ENCODE peak calls at places on chromosomes 1 and 21, in eight cellular contexts. One of them, this sample, is unnamed.

GRCh38 chr1:20184997-20185833 is 681 bp upstream of the UBXN10 start:
- DNase-seq in left ventricle myocardium inferior: no peak
- DNase-seq in activated naive CD4-positive, alpha-beta T cell: peak; percentile 5
- DNase-seq in progenitor cell of endocrine pancreas: no peak
- DNase-seq in caudate nucleus: no peak
- DNase-seq in AG10803: no peak
- DNase-seq in NCI-H1105 treated with DMSO at 0.1 percent for 48 hours: no peak
- DNase-seq in B cell: no peak
- DNase-seq in this sample: no peak

GRCh38 chr1:6033986-6034749 is 11.5 kb upstream of the KCNAB2 start:
- DNase-seq in B cell: no peak
- DNase-seq in AG10803: no peak
- DNase-seq in NCI-H1105 treated with DMSO at 0.1 percent for 48 hours: peak; percentile 4
- DNase-seq in progenitor cell of endocrine pancreas: peak; percentile 61
- DNase-seq in caudate nucleus: peak; percentile 27
- DNase-seq in activated naive CD4-positive, alpha-beta T cell: no peak
- DNase-seq in left ventricle myocardium inferior: peak; percentile 38
- DNase-seq in this sample: no peak

GRCh38 chr1:27358038-27358927 is 8.5 kb downstream of the MAP3K6 start:
- DNase-seq in NCI-H1105 treated with DMSO at 0.1 percent for 48 hours: no peak
- DNase-seq in caudate nucleus: no peak
- DNase-seq in AG10803: no peak
- DNase-seq in left ventricle myocardium inferior: no peak
- DNase-seq in progenitor cell of endocrine pancreas: no peak
- DNase-seq in activated naive CD4-positive, alpha-beta T cell: no peak
- DNase-seq in B cell: no peak
- DNase-seq in this sample: no peak

GRCh38 chr1:225915538-225915991 is 8.5 kb downstream of the PYCR2 start:
- DNase-seq in B cell: no peak
- DNase-seq in progenitor cell of endocrine pancreas: no peak
- DNase-seq in AG10803: peak; percentile 18
- DNase-seq in caudate nucleus: no peak
- DNase-seq in activated naive CD4-positive, alpha-beta T cell: no peak
- DNase-seq in left ventricle myocardium inferior: no peak
- DNase-seq in NCI-H1105 treated with DMSO at 0.1 percent for 48 hours: peak; percentile 17
- DNase-seq in this sample: no peak

GRCh38 chr1:17709981-17710380 is 45.2 kb upstream of the ACTL8 start:
- DNase-seq in left ventricle myocardium inferior: no peak
- DNase-seq in B cell: no peak
- DNase-seq in activated naive CD4-positive, alpha-beta T cell: no peak
- DNase-seq in AG10803: no peak
- DNase-seq in caudate nucleus: no peak
- DNase-seq in NCI-H1105 treated with DMSO at 0.1 percent for 48 hours: no peak
- DNase-seq in progenitor cell of endocrine pancreas: no peak
- DNase-seq in this sample: no peak

GRCh38 chr1:71521655-71522264 is 440.9 kb upstream of the ZRANB2 start:
- DNase-seq in caudate nucleus: peak; percentile 3
- DNase-seq in activated naive CD4-positive, alpha-beta T cell: no peak
- DNase-seq in AG10803: peak; percentile 55
- DNase-seq in progenitor cell of endocrine pancreas: no peak
- DNase-seq in B cell: no peak
- DNase-seq in NCI-H1105 treated with DMSO at 0.1 percent for 48 hours: peak; percentile 65
- DNase-seq in left ventricle myocardium inferior: no peak
- DNase-seq in this sample: no peak

GRCh38 chr1:185152187-185152767 is 4.5 kb downstream of the TRMT1L start:
- DNase-seq in NCI-H1105 treated with DMSO at 0.1 percent for 48 hours: no peak
- DNase-seq in progenitor cell of endocrine pancreas: no peak
- DNase-seq in AG10803: peak; percentile 67
- DNase-seq in activated naive CD4-positive, alpha-beta T cell: no peak
- DNase-seq in B cell: no peak
- DNase-seq in caudate nucleus: no peak
- DNase-seq in left ventricle myocardium inferior: no peak
- DNase-seq in this sample: no peak

GRCh38 chr1:108644984-108645383 is 15.9 kb downstream of the HENMT1 start:
- DNase-seq in activated naive CD4-positive, alpha-beta T cell: no peak
- DNase-seq in NCI-H1105 treated with DMSO at 0.1 percent for 48 hours: no peak
- DNase-seq in progenitor cell of endocrine pancreas: no peak
- DNase-seq in AG10803: no peak
- DNase-seq in left ventricle myocardium inferior: no peak
- DNase-seq in caudate nucleus: no peak
- DNase-seq in B cell: no peak
- DNase-seq in this sample: no peak

GRCh38 chr21:42164064-42164789 is 54.7 kb upstream of the ABCG1 start:
- DNase-seq in left ventricle myocardium inferior: peak; percentile 61
- DNase-seq in NCI-H1105 treated with DMSO at 0.1 percent for 48 hours: peak; percentile 46
- DNase-seq in B cell: peak; percentile 66
- DNase-seq in activated naive CD4-positive, alpha-beta T cell: no peak
- DNase-seq in AG10803: no peak
- DNase-seq in progenitor cell of endocrine pancreas: no peak
- DNase-seq in caudate nucleus: peak; percentile 61
- DNase-seq in this sample: no peak

GRCh38 chr1:15100369-15101111 is 53.0 kb upstream of the TMEM51 start:
- DNase-seq in progenitor cell of endocrine pancreas: peak; percentile 57
- DNase-seq in activated naive CD4-positive, alpha-beta T cell: peak; percentile 8
- DNase-seq in left ventricle myocardium inferior: peak; percentile 31
- DNase-seq in NCI-H1105 treated with DMSO at 0.1 percent for 48 hours: peak; percentile 65
- DNase-seq in AG10803: peak; percentile 35
- DNase-seq in caudate nucleus: peak; percentile 36
- DNase-seq in B cell: peak; percentile 55
- DNase-seq in this sample: no peak

GRCh38 chr1:16146888-16147614 is 8.8 kb downstream of the EPHA2 start:
- DNase-seq in AG10803: peak; percentile 58
- DNase-seq in left ventricle myocardium inferior: no peak
- DNase-seq in caudate nucleus: no peak
- DNase-seq in NCI-H1105 treated with DMSO at 0.1 percent for 48 hours: no peak
- DNase-seq in B cell: no peak
- DNase-seq in progenitor cell of endocrine pancreas: no peak
- DNase-seq in activated naive CD4-positive, alpha-beta T cell: no peak
- DNase-seq in this sample: no peak

GRCh38 chr1:7549693-7550161 is 221.4 kb upstream of the VAMP3 start:
- DNase-seq in B cell: no peak
- DNase-seq in progenitor cell of endocrine pancreas: no peak
- DNase-seq in activated naive CD4-positive, alpha-beta T cell: no peak
- DNase-seq in NCI-H1105 treated with DMSO at 0.1 percent for 48 hours: no peak
- DNase-seq in left ventricle myocardium inferior: no peak
- DNase-seq in caudate nucleus: no peak
- DNase-seq in AG10803: no peak
- DNase-seq in this sample: no peak

GRCh38 chr1:223774133-223774811 is 61.9 kb downstream of the CAPN2 start:
- DNase-seq in activated naive CD4-positive, alpha-beta T cell: no peak
- DNase-seq in left ventricle myocardium inferior: no peak
- DNase-seq in caudate nucleus: no peak
- DNase-seq in progenitor cell of endocrine pancreas: no peak
- DNase-seq in NCI-H1105 treated with DMSO at 0.1 percent for 48 hours: no peak
- DNase-seq in B cell: no peak
- DNase-seq in AG10803: no peak
- DNase-seq in this sample: no peak

GRCh38 chr1:43952731-43953350 is 6.1 kb downstream of the IPO13 start:
- DNase-seq in activated naive CD4-positive, alpha-beta T cell: no peak
- DNase-seq in left ventricle myocardium inferior: no peak
- DNase-seq in B cell: no peak
- DNase-seq in caudate nucleus: peak; percentile 30
- DNase-seq in NCI-H1105 treated with DMSO at 0.1 percent for 48 hours: peak; percentile 98
- DNase-seq in AG10803: no peak
- DNase-seq in progenitor cell of endocrine pancreas: no peak
- DNase-seq in this sample: no peak

GRCh38 chr1:55088413-55088812 is 49.1 kb downstream of the PCSK9 start:
- DNase-seq in NCI-H1105 treated with DMSO at 0.1 percent for 48 hours: no peak
- DNase-seq in progenitor cell of endocrine pancreas: no peak
- DNase-seq in activated naive CD4-positive, alpha-beta T cell: no peak
- DNase-seq in left ventricle myocardium inferior: no peak
- DNase-seq in caudate nucleus: no peak
- DNase-seq in B cell: no peak
- DNase-seq in AG10803: no peak
- DNase-seq in this sample: no peak

GRCh38 chr1:44798481-44799365 is 1.5 kb upstream of the PLK3 start:
- DNase-seq in AG10803: no peak
- DNase-seq in left ventricle myocardium inferior: peak; percentile 19
- DNase-seq in B cell: peak; percentile 33
- DNase-seq in NCI-H1105 treated with DMSO at 0.1 percent for 48 hours: peak; percentile 54
- DNase-seq in activated naive CD4-positive, alpha-beta T cell: no peak
- DNase-seq in progenitor cell of endocrine pancreas: no peak
- DNase-seq in caudate nucleus: no peak
- DNase-seq in this sample: peak; percentile 15

GRCh38 chr21:39313042-39313456 is 383 bp downstream of the BRWD1 start:
- DNase-seq in progenitor cell of endocrine pancreas: peak; percentile 32
- DNase-seq in left ventricle myocardium inferior: no peak
- DNase-seq in caudate nucleus: no peak
- DNase-seq in NCI-H1105 treated with DMSO at 0.1 percent for 48 hours: peak; percentile 31
- DNase-seq in AG10803: no peak
- DNase-seq in B cell: no peak
- DNase-seq in activated naive CD4-positive, alpha-beta T cell: peak; percentile 20
- DNase-seq in this sample: no peak

GRCh38 chr1:41673355-41673754 is 188.9 kb upstream of the EDN2 start:
- DNase-seq in caudate nucleus: no peak
- DNase-seq in activated naive CD4-positive, alpha-beta T cell: no peak
- DNase-seq in left ventricle myocardium inferior: no peak
- DNase-seq in NCI-H1105 treated with DMSO at 0.1 percent for 48 hours: no peak
- DNase-seq in B cell: peak; percentile 61
- DNase-seq in progenitor cell of endocrine pancreas: no peak
- DNase-seq in AG10803: peak; percentile 70
- DNase-seq in this sample: no peak

GRCh38 chr1:223770621-223771315 is 58.4 kb downstream of the CAPN2 start:
- DNase-seq in activated naive CD4-positive, alpha-beta T cell: no peak
- DNase-seq in left ventricle myocardium inferior: no peak
- DNase-seq in B cell: no peak
- DNase-seq in progenitor cell of endocrine pancreas: no peak
- DNase-seq in NCI-H1105 treated with DMSO at 0.1 percent for 48 hours: no peak
- DNase-seq in AG10803: no peak
- DNase-seq in caudate nucleus: no peak
- DNase-seq in this sample: no peak

GRCh38 chr21:45067462-45068285 is 6.7 kb upstream of the ADARB1 start:
- DNase-seq in progenitor cell of endocrine pancreas: no peak
- DNase-seq in caudate nucleus: no peak
- DNase-seq in activated naive CD4-positive, alpha-beta T cell: no peak
- DNase-seq in B cell: no peak
- DNase-seq in left ventricle myocardium inferior: no peak
- DNase-seq in NCI-H1105 treated with DMSO at 0.1 percent for 48 hours: peak; percentile 29
- DNase-seq in AG10803: no peak
- DNase-seq in this sample: no peak

GRCh38 chr21:15669247-15669646 is 60.5 kb upstream of the USP25 start:
- DNase-seq in NCI-H1105 treated with DMSO at 0.1 percent for 48 hours: no peak
- DNase-seq in left ventricle myocardium inferior: no peak
- DNase-seq in B cell: no peak
- DNase-seq in activated naive CD4-positive, alpha-beta T cell: no peak
- DNase-seq in progenitor cell of endocrine pancreas: no peak
- DNase-seq in caudate nucleus: no peak
- DNase-seq in AG10803: peak; percentile 24
- DNase-seq in this sample: no peak

GRCh38 chr1:217453816-217454215 is 177.1 kb downstream of the GPATCH2 start:
- DNase-seq in caudate nucleus: no peak
- DNase-seq in B cell: no peak
- DNase-seq in activated naive CD4-positive, alpha-beta T cell: no peak
- DNase-seq in left ventricle myocardium inferior: peak; percentile 43
- DNase-seq in AG10803: no peak
- DNase-seq in NCI-H1105 treated with DMSO at 0.1 percent for 48 hours: no peak
- DNase-seq in progenitor cell of endocrine pancreas: no peak
- DNase-seq in this sample: no peak

GRCh38 chr1:21451212-21451611 is 11.3 kb downstream of the NBPF3 start:
- DNase-seq in AG10803: peak; percentile 90
- DNase-seq in NCI-H1105 treated with DMSO at 0.1 percent for 48 hours: no peak
- DNase-seq in progenitor cell of endocrine pancreas: no peak
- DNase-seq in left ventricle myocardium inferior: no peak
- DNase-seq in B cell: no peak
- DNase-seq in caudate nucleus: no peak
- DNase-seq in activated naive CD4-positive, alpha-beta T cell: no peak
- DNase-seq in this sample: no peak

GRCh38 chr1:175889848-175890247 is 146.5 kb upstream of the TNR start:
- DNase-seq in AG10803: no peak
- DNase-seq in B cell: no peak
- DNase-seq in progenitor cell of endocrine pancreas: no peak
- DNase-seq in activated naive CD4-positive, alpha-beta T cell: no peak
- DNase-seq in caudate nucleus: no peak
- DNase-seq in NCI-H1105 treated with DMSO at 0.1 percent for 48 hours: no peak
- DNase-seq in left ventricle myocardium inferior: no peak
- DNase-seq in this sample: no peak

This sample was measured in breast epithelium.